ENCODE peak calls at places on chromosomes 4 and X, in five cellular contexts. U is body of pancreas, D is suprapubic skin, T is HCT116, R is NB4. V is an unnamed sample.

GRCh38 chr4:122836941-122837340 is 10.3 kb downstream of the FGF2 start:
- DNase-seq in D (no peak), U (no peak), R (no peak), T (no peak), V (no peak)

GRCh38 chr4:5142726-5143125 is 91.4 kb downstream of the STK32B start:
- DNase-seq in U (peak; percentile 36), R (peak; percentile 70), D (no peak), T (peak; percentile 16), V (no peak)

GRCh38 chrX:115499112-115499805 is 61.7 kb upstream of the PLS3 start:
- DNase-seq in T (no peak), R (peak; percentile 4), D (no peak), U (no peak), V (no peak)

GRCh38 chr4:80058740-80059139 is 14.3 kb downstream of the ANTXR2 start:
- DNase-seq in U (no peak), D (no peak), T (no peak), R (peak; percentile 92), V (no peak)

GRCh38 chr4:83082777-83083176 is 31.8 kb downstream of the PLAC8 start:
- DNase-seq in U (no peak), D (no peak), T (no peak), R (peak; percentile 44), V (no peak)

GRCh38 chrX:130057209-130057608 is 53.1 kb downstream of the ELF4 start:
- DNase-seq in T (no peak), U (no peak), D (no peak), R (no peak), V (no peak)

GRCh38 chr4:123244233-123244632 is 152.4 kb upstream of the SPRY1 start:
- DNase-seq in R (peak; percentile 7), D (no peak), U (peak; percentile 18), T (no peak), V (no peak)

GRCh38 chr4:7892212-7893019 is 47.2 kb downstream of the AFAP1 start:
- DNase-seq in D (no peak), T (no peak), R (no peak), U (peak; percentile 19), V (peak; percentile 40)

GRCh38 chr4:38233727-38234478 is 273.7 kb downstream of the PTTG2 start:
- DNase-seq in D (no peak), U (no peak), T (no peak), R (peak; percentile 58), V (no peak)

GRCh38 chrX:153725039-153725831 is 579 bp downstream of the ABCD1 start:
- DNase-seq in T (no peak), U (peak; percentile 27), R (no peak), D (no peak), V (no peak)

GRCh38 chr4:111512081-111512774 is 633.0 kb upstream of the FAM241A start:
- DNase-seq in D (no peak), U (no peak), R (peak; percentile 16), T (peak; percentile 4), V (no peak)

GRCh38 chrX:130165181-130165702 is 399 bp downstream of the AIFM1 start:
- DNase-seq in U (no peak), D (no peak), R (no peak), T (no peak), V (no peak)

GRCh38 chrX:9676311-9676710 is 89.3 kb downstream of the GPR143 start:
- DNase-seq in U (no peak), T (no peak), R (no peak), D (no peak), V (no peak)

GRCh38 chrX:84168095-84168494 is 19.9 kb downstream of the RPS6KA6 start:
- DNase-seq in U (no peak), D (no peak), R (no peak), T (no peak), V (no peak)

GRCh38 chr4:119041951-119042560 is 93.6 kb upstream of the MYOZ2 start:
- DNase-seq in T (peak; percentile 67), U (peak; percentile 65), D (no peak), R (peak; percentile 79), V (peak; percentile 10)

GRCh38 chr4:182560358-182560757 is 317.2 kb downstream of the TENM3 start:
- DNase-seq in R (no peak), U (no peak), D (no peak), T (no peak), V (no peak)

GRCh38 chrX:30504309-30504708 is 73.3 kb downstream of the TASL start:
- DNase-seq in U (no peak), T (peak; percentile 16), R (peak; percentile 40), D (no peak), V (no peak)

GRCh38 chrX:123422875-123423274 is 238.8 kb downstream of the GRIA3 start:
- DNase-seq in D (no peak), T (no peak), R (peak; percentile 9), U (peak; percentile 41), V (no peak)

GRCh38 chr4:115866364-115866896 is 753.0 kb upstream of the NDST4 start:
- DNase-seq in R (no peak), D (no peak), T (no peak), U (no peak), V (no peak)

GRCh38 chr4:169612869-169613859 is 781 bp upstream of the NEK1 start:
- DNase-seq in T (peak; percentile 68), U (peak; percentile 79), R (peak; percentile 79), D (no peak), V (peak; percentile 18)

GRCh38 chr4:120266602-120267001 is 200.0 kb upstream of the MAD2L1 start:
- DNase-seq in D (no peak), T (no peak), U (no peak), R (no peak), V (no peak)

GRCh38 chr4:34720563-34720962 is 1523.8 kb downstream of the ARAP2 start:
- DNase-seq in U (no peak), T (peak; percentile 27), R (peak; percentile 60), D (no peak), V (peak; percentile 2)

GRCh38 chr4:135670548-135670947 is 1469.0 kb upstream of the PABPC4L start:
- DNase-seq in T (no peak), R (no peak), U (no peak), D (no peak), V (no peak)

GRCh38 chrX:41308884-41309655 is 24.9 kb upstream of the DDX3X start:
- DNase-seq in D (no peak), T (no peak), R (peak; percentile 28), U (no peak), V (no peak)

GRCh38 chr4:184348311-184349233 is 125.8 kb downstream of the IRF2 start:
- DNase-seq in R (peak; percentile 58), D (no peak), U (peak; percentile 80), T (no peak), V (no peak)

GRCh38 chrX:47502591-47503222 is 19.7 kb upstream of the ZNF41 start:
- DNase-seq in U (no peak), D (no peak), T (no peak), R (no peak), V (no peak)

DNA sequence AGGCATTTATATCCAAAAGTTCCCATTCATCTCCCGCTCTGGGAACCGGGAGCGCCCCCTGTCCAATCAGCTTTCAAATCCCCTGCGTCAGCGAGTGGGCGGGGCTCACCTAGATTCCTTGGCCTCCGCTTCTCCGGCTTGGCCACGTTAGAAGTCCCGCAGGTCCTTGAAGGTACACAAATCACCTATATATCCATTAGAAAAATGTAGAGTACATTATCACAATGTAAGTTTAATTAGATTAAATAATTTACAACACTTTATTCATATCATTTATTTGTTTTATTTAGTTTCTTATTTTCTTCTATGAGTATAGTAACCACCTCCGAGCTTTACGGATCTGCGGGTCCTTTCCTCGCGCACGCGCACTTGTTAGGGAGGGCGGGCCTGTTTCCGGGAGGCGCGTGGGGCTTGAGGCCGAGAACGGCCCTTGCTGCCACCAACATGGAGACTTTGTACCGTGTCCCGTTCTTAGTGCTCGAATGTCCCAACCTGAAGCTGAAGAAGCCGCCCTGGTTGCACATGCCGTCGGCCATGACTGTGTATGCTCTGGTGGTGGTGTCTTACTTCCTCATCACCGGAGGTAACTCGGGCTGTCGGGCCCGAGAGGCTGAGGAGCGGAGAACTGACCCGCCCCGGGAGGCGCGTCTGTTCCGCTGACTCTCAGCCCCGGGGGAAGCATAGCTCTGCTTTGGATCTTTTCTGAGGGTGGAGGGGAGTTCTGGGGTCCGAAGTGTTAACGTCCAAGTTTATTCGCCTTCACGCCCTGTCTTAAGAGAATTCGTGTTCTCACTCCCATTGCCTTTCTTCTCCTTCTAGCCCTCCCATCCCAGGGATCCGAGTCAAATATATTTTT is at the start of gene OSTC:
- DNase-seq in T (peak; percentile 95), D (peak; percentile 97), R (peak; percentile 92), U (peak; percentile 96), V (peak; percentile 44)
- TF ChIP-seq POLR2A in T (peak; percentile 46), D (no peak), R (peak; percentile 70), U (peak; percentile 85), V (peak; percentile 75)

GRCh38 chrX:48539345-48540014 is at the start of gene TBC1D25:
- DNase-seq in T (peak; percentile 96), U (peak; percentile 99), R (peak; percentile 97), D (peak; percentile 97), V (peak; percentile 30)
- TF ChIP-seq POLR2A in T (no peak), U (peak; percentile 71), R (peak; percentile 55), D (no peak), V (peak; percentile 35)

DNA sequence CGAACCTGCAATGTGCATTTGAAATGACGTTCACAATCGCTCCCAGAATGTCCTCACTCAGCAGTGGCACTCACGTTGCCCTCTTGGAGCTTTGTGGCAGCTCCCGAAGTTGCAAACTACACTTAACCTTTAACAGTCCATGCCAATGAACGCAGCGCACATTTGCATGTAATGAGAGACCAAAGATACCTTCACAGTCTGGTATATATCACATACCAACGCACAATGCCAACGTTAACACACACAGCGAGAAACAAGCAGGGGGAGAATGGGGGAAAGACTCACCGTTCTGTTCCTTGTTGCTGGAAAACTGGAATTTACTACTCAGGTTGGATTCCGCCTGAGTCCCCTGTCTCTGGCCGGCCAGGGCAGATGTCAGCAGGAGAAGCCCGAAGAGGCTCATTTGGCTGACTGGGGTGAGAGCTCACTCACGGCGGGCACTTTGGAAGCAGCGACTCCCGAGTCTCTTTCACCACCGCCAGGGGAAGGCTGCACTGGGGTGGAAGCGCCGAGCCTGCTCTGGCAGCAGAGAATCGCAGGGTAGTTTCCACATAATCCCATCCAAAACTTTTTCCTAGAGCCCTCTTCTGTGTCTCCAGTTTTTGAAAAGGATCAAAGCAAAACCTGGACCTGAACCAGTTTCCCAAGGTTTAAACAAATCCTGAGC is 965 bp downstream of the PDGFC start:
- DNase-seq in T (no peak), R (no peak), D (peak; percentile 88), U (peak; percentile 70), V (no peak)
- TF ChIP-seq POLR2A in T (no peak), R (no peak), D (no peak), U (peak; percentile 61), V (no peak)

GRCh38 chr4:153205028-153205648 is 895 bp downstream of the TRIM2 start:
- DNase-seq in D (no peak), R (no peak), T (no peak), U (peak; percentile 58), V (no peak)
- TF ChIP-seq POLR2A in D (no peak), R (no peak), T (no peak), U (no peak), V (no peak)

GRCh38 chr4:56908206-56909082 is 744 bp downstream of the REST start:
- DNase-seq in U (peak; percentile 76), D (peak; percentile 82), R (peak; percentile 92), T (no peak), V (peak; percentile 45)
- TF ChIP-seq POLR2A in U (no peak), D (no peak), R (no peak), T (no peak), V (no peak)

GRCh38 chrX:38327007-38327774 is at the start of gene RPGR:
- DNase-seq in U (peak; percentile 95), T (peak; percentile 79), R (peak; percentile 95), D (peak; percentile 95), V (peak; percentile 57)
- TF ChIP-seq POLR2A in U (peak; percentile 78), T (no peak), R (peak; percentile 64), D (no peak), V (peak; percentile 40)

GRCh38 chr4:1223841-1224809 is 24.8 kb downstream of the CTBP1 start:
- DNase-seq in U (no peak), R (no peak), D (no peak), T (no peak), V (no peak)
- TF ChIP-seq POLR2A in U (no peak), R (no peak), D (no peak), T (no peak), V (no peak)

V was measured in H54.